ENCODE peak calls at places on chromosomes 12 and 14, in nine cellular contexts. G, L, N, Z, P, T, Q, M and S are unnamed samples.
A peak's percentile ranks its signal among the peaks of the same experiment; 100 is the strongest.

GRCh38 chr14:92215579-92215978 is 93.8 kb downstream of the CPSF2 start:
- DNase-seq in G (no peak), M (no peak), T (no peak), Q (no peak), L (no peak), Z (no peak), N (no peak), P (no peak), S (no peak)

GRCh38 chr12:80261403-80261802 is 162.1 kb downstream of the OTOGL start:
- DNase-seq in L (no peak), P (no peak), T (no peak), M (no peak), Q (no peak), N (no peak), Z (no peak), G (no peak), S (no peak)

GRCh38 chr12:481422-481821 is 21.7 kb downstream of the B4GALNT3 start:
- DNase-seq in P (no peak), Z (peak; percentile 84), L (peak; percentile 11), N (no peak), M (peak; percentile 51), Q (peak; percentile 60), G (no peak), T (no peak), S (peak; percentile 92)

GRCh38 chr12:133107121-133107520 is 23.0 kb downstream of the ZNF891 start:
- DNase-seq in N (no peak), L (no peak), Z (no peak), M (no peak), P (no peak), T (no peak), G (no peak), Q (no peak), S (no peak)

GRCh38 chr12:130626601-130627000 is 89.5 kb downstream of the RIMBP2 start:
- DNase-seq in L (no peak), M (no peak), T (no peak), P (no peak), Z (no peak), G (no peak), N (no peak), Q (no peak), S (no peak)

GRCh38 chr14:35336171-35337073 is 44.2 kb downstream of the PSMA6 start:
- DNase-seq in L (peak; percentile 85), N (no peak), M (peak; percentile 94), P (no peak), Q (peak; percentile 39), T (no peak), Z (peak; percentile 94), G (no peak), S (peak; percentile 90)

GRCh38 chr12:4864575-4864974 is 45.1 kb upstream of the KCNA1 start:
- DNase-seq in N (no peak), G (no peak), M (no peak), Z (no peak), L (no peak), P (no peak), Q (no peak), T (no peak), S (no peak)

GRCh38 chr14:45810152-45810872 is 557.3 kb upstream of the MIS18BP1 start:
- DNase-seq in Z (no peak), G (no peak), Q (no peak), M (no peak), L (no peak), N (no peak), P (no peak), T (no peak), S (no peak)

GRCh38 chr12:90905691-90906370 is 49.1 kb downstream of the CCER1 start:
- DNase-seq in M (no peak), N (no peak), G (no peak), Q (no peak), Z (no peak), T (no peak), L (peak; percentile 44), P (no peak), S (no peak)

GRCh38 chr14:76595266-76595665 is 166.0 kb upstream of the VASH1 start:
- DNase-seq in M (no peak), P (no peak), Z (no peak), G (no peak), N (no peak), L (no peak), T (no peak), Q (no peak), S (no peak)

GRCh38 chr14:31388687-31389413 is 31.5 kb downstream of the HEATR5A start:
- DNase-seq in N (no peak), T (no peak), Q (no peak), G (no peak), L (peak; percentile 41), M (no peak), Z (no peak), P (no peak), S (no peak)

GRCh38 chr12:28611115-28611435 is 420.8 kb downstream of the CCDC91 start:
- DNase-seq in Q (no peak), P (no peak), Z (no peak), M (no peak), G (no peak), L (peak; percentile 93), N (no peak), T (no peak), S (no peak)

GRCh38 chr14:95215094-95215493 is 57.8 kb upstream of the DICER1 start:
- DNase-seq in T (no peak), M (no peak), P (no peak), G (no peak), N (no peak), Q (no peak), Z (no peak), L (no peak), S (no peak)

GRCh38 chr14:95690815-95691214 is 4.6 kb downstream of the TCL1B start:
- DNase-seq in Q (no peak), M (no peak), G (no peak), T (no peak), P (no peak), L (no peak), Z (no peak), N (no peak), S (no peak)

GRCh38 chr12:3869448-3869847 is 3.8 kb downstream of the PARP11 start:
- DNase-seq in Q (no peak), L (no peak), G (no peak), N (no peak), P (no peak), T (peak; percentile 42), M (no peak), Z (no peak), S (no peak)

GRCh38 chr14:55249423-55249822 is 21.8 kb upstream of the FBXO34 start:
- DNase-seq in Q (no peak), T (no peak), Z (no peak), N (no peak), P (no peak), L (peak; percentile 72), G (no peak), M (no peak), S (no peak)

GRCh38 chr12:6507102-6507998 is 13.4 kb downstream of the NCAPD2 start:
- DNase-seq in N (no peak), G (no peak), Q (no peak), Z (no peak), P (no peak), L (peak; percentile 42), T (no peak), M (no peak), S (no peak)

GRCh38 chr14:24369463-24369862 is 1.5 kb downstream of the NFATC4 start:
- DNase-seq in Z (no peak), N (no peak), Q (no peak), M (no peak), G (no peak), T (no peak), L (no peak), P (no peak), S (no peak)
- H3K4me3 ChIP-seq in Z (peak overlapping the region; percentile 64), N (no peak overlapping the region), Q (peak overlapping the region; percentile 97), M (peak overlapping the region; percentile 58), G (no peak overlapping the region), T (no peak overlapping the region), L (peak overlapping the region; percentile 86), P (no peak overlapping the region), S (no peak overlapping the region)

DNA sequence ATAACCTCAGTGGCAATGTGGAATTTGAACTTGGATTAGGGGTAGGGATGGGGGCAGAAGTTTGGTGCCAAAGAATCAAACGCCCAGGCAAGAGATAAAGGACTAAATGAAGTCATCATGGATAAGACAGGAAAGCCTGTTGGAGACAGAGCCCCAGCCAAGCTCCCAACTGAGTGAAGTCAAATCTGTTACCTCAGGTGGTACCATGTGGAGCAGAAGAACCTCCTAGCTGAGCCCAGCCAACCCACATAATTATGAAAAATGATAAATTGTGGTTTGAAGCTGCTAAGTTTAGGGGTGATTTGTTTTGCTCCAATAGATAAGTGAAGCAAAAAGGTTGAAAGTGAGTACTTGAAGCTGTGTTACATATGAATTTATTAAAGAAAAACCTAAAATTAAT is 66.1 kb downstream of the SMOC1 start:
- DNase-seq in M (no peak), T (no peak), N (no peak), Q (no peak), L (no peak), G (no peak), Z (no peak), P (no peak), S (no peak)
- H3K4me1 ChIP-seq in M (peaks cover 12% of the 10 kb centered on the region), T (no peaks in the 10 kb centered on the region), N (no peaks in the 10 kb centered on the region), Q (no peaks in the 10 kb centered on the region), L (no peaks in the 10 kb centered on the region), G (no peaks in the 10 kb centered on the region), Z (no peaks in the 10 kb centered on the region), P (no peaks in the 10 kb centered on the region), S (no peaks in the 10 kb centered on the region)

DNA sequence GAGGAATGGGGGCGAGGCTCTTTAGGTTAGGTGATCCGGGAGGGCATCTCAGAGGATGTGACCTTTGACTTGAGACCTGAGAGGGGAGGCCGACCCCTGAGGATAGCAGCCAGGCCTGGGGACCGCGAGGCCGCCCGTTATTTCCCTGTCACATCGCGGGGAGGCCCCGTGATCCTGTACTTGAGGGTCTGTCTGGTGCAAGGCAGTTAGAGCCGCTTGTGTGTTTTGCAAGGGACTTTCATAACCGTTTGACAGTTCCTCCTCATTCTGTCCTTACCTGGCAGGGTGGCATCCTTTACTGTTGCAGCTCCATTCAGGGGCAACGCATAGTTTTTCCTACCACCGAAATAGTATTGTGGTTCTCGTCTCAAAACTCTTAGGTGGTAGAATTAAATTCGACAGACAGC is 764 bp downstream of the VRK1 start:
- DNase-seq in T (no peak), M (no peak), N (no peak), L (no peak), Q (no peak), Z (no peak), G (peak; percentile 13), P (no peak), S (no peak)
- H3K27ac ChIP-seq in T (peak overlapping the region; percentile 77), M (peak overlapping the region; percentile 30), N (peak overlapping the region; percentile 51), L (peak overlapping the region; percentile 39), Q (no peak overlapping the region), Z (no peak overlapping the region), G (peak overlapping the region; percentile 66), P (peak overlapping the region; percentile 79), S (no peak overlapping the region)

DNA sequence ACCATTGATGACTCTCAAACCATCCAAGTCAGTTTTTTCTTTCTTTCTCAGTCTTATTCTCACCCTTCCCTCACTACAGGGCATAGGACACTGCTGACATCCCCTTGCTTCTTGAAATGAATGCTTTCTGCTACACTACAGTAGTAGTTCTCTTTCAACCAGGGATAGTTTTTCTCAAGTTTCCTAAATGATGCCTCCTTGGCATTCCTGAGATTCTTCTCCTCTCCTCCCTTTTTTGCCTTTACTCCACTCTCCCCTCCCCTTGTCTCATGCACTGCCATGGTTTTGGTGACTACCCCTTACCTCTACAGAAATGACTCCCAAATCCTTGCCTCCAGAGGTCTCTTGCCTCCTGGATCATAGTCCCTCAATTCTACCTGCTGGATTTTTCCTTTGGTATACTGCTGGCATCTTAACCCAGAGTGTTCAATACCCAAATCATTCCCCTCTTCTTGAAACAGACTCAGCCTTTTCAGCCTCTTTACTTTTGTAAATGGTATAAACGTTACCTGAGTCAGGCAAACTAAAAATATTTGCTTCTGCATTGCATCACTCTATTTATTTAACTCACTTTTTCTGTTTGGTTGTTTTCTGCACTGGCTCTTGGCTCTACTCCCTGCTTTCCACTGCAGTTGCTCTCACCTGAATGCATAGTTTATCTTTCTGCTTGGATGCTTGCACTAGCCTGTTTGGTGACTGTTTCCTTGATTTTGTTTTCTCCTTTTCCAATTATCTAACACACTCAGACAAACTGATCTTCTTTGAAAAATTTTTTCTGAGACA is 211.6 kb upstream of the IGF1 start:
- DNase-seq in Z (no peak), G (no peak), M (peak; percentile 29), P (no peak), N (no peak), T (no peak), Q (no peak), L (no peak), S (no peak)
- H3K4me3 ChIP-seq in Z (no peak overlapping the region), G (no peak overlapping the region), M (no peak overlapping the region), P (no peak overlapping the region), N (no peak overlapping the region), T (no peak overlapping the region), Q (no peak overlapping the region), L (no peak overlapping the region), S (no peak overlapping the region)